ENCODE peak calls at places on chromosomes 1 and 21, in five cellular contexts. One of them, this sample, is unnamed.

GRCh38 chr1:226082959-226083302 is 20.4 kb downstream of the H3-3A start:
- DNase-seq in A549: peak; percentile 56
- DNase-seq in right atrium auricular region: peak; percentile 68
- DNase-seq in neural progenitor cell: peak; percentile 76
- DNase-seq in Peyer's patch: peak; percentile 73
- DNase-seq in this sample: no peak

GRCh38 chr1:11541236-11541635 is 62.3 kb downstream of the DISP3 start:
- DNase-seq in A549: no peak
- DNase-seq in neural progenitor cell: no peak
- DNase-seq in right atrium auricular region: no peak
- DNase-seq in Peyer's patch: no peak
- DNase-seq in this sample: no peak

GRCh38 chr1:1799716-1800115 is 21.4 kb upstream of the NADK start:
- DNase-seq in A549: no peak
- DNase-seq in neural progenitor cell: no peak
- DNase-seq in right atrium auricular region: no peak
- DNase-seq in Peyer's patch: no peak
- DNase-seq in this sample: no peak

GRCh38 chr1:40784771-40785151 is 1.2 kb downstream of the KCNQ4 start:
- DNase-seq in A549: no peak
- DNase-seq in neural progenitor cell: no peak
- DNase-seq in Peyer's patch: no peak
- DNase-seq in right atrium auricular region: no peak
- DNase-seq in this sample: no peak

GRCh38 chr21:29334717-29335428 is 36.2 kb downstream of the BACH1 start:
- DNase-seq in Peyer's patch: no peak
- DNase-seq in A549: no peak
- DNase-seq in right atrium auricular region: no peak
- DNase-seq in neural progenitor cell: no peak
- DNase-seq in this sample: no peak

GRCh38 chr1:35029756-35030155 is 2.0 kb downstream of the ZMYM6 start:
- DNase-seq in Peyer's patch: no peak
- DNase-seq in neural progenitor cell: no peak
- DNase-seq in A549: no peak
- DNase-seq in right atrium auricular region: no peak
- DNase-seq in this sample: no peak

GRCh38 chr21:44931137-44931500 is 8.7 kb upstream of the SLX9 start:
- DNase-seq in Peyer's patch: peak; percentile 89
- DNase-seq in A549: no peak
- DNase-seq in right atrium auricular region: no peak
- DNase-seq in neural progenitor cell: no peak
- DNase-seq in this sample: no peak

GRCh38 chr1:52192436-52192835 is 50.5 kb downstream of the ZFYVE9 start:
- DNase-seq in A549: no peak
- DNase-seq in right atrium auricular region: no peak
- DNase-seq in Peyer's patch: no peak
- DNase-seq in neural progenitor cell: no peak
- DNase-seq in this sample: no peak

GRCh38 chr1:93816970-93817738 is 61.9 kb downstream of the DNTTIP2 start:
- DNase-seq in right atrium auricular region: no peak
- DNase-seq in Peyer's patch: no peak
- DNase-seq in A549: no peak
- DNase-seq in neural progenitor cell: no peak
- DNase-seq in this sample: no peak

GRCh38 chr1:25197235-25197930 is 34.9 kb downstream of the SYF2 start:
- DNase-seq in Peyer's patch: no peak
- DNase-seq in A549: no peak
- DNase-seq in neural progenitor cell: peak; percentile 23
- DNase-seq in right atrium auricular region: no peak
- DNase-seq in this sample: no peak

GRCh38 chr21:33136898-33137502 is 67.1 kb downstream of the OLIG1 start:
- DNase-seq in Peyer's patch: no peak
- DNase-seq in neural progenitor cell: no peak
- DNase-seq in right atrium auricular region: no peak
- DNase-seq in A549: no peak
- DNase-seq in this sample: no peak

GRCh38 chr21:35559128-35559831 is 501.0 kb downstream of the SETD4 start:
- DNase-seq in A549: no peak
- DNase-seq in neural progenitor cell: no peak
- DNase-seq in right atrium auricular region: no peak
- DNase-seq in Peyer's patch: no peak
- DNase-seq in this sample: no peak

GRCh38 chr1:245604979-245605378 is 450.2 kb downstream of the KIF26B start:
- DNase-seq in Peyer's patch: no peak
- DNase-seq in A549: no peak
- DNase-seq in right atrium auricular region: no peak
- DNase-seq in neural progenitor cell: no peak
- DNase-seq in this sample: no peak

GRCh38 chr1:5994713-5995621 is 2.7 kb upstream of the NPHP4 start:
- DNase-seq in A549: no peak
- DNase-seq in Peyer's patch: peak; percentile 74
- DNase-seq in neural progenitor cell: no peak
- DNase-seq in right atrium auricular region: no peak
- DNase-seq in this sample: no peak

GRCh38 chr1:44289530-44289929 is 65.5 kb downstream of the ERI3 start:
- DNase-seq in right atrium auricular region: no peak
- DNase-seq in A549: no peak
- DNase-seq in neural progenitor cell: no peak
- DNase-seq in Peyer's patch: peak; percentile 50
- DNase-seq in this sample: no peak

GRCh38 chr1:1431845-1432565 is 3.5 kb upstream of the VWA1 start:
- DNase-seq in Peyer's patch: no peak
- DNase-seq in right atrium auricular region: peak; percentile 75
- DNase-seq in A549: no peak
- DNase-seq in neural progenitor cell: peak; percentile 53
- DNase-seq in this sample: no peak

GRCh38 chr21:40841524-40842196 is 5.3 kb downstream of the DSCAM start:
- DNase-seq in Peyer's patch: no peak
- DNase-seq in right atrium auricular region: no peak
- DNase-seq in neural progenitor cell: peak; percentile 85
- DNase-seq in A549: peak; percentile 3
- DNase-seq in this sample: peak; percentile 33

GRCh38 chr1:31335007-31335406 is 37.9 kb downstream of the FABP3 start:
- DNase-seq in A549: peak; percentile 7
- DNase-seq in neural progenitor cell: peak; percentile 36
- DNase-seq in Peyer's patch: no peak
- DNase-seq in right atrium auricular region: no peak
- DNase-seq in this sample: no peak

GRCh38 chr1:119275145-119275929 is 93.2 kb upstream of the HAO2 start:
- DNase-seq in A549: peak; percentile 13
- DNase-seq in neural progenitor cell: peak; percentile 79
- DNase-seq in Peyer's patch: peak; percentile 61
- DNase-seq in right atrium auricular region: peak; percentile 65
- DNase-seq in this sample: peak; percentile 50

GRCh38 chr1:53172751-53173498 is 23.7 kb upstream of the CPT2 start:
- DNase-seq in Peyer's patch: peak; percentile 59
- DNase-seq in right atrium auricular region: no peak
- DNase-seq in neural progenitor cell: peak; percentile 57
- DNase-seq in A549: peak; percentile 59
- DNase-seq in this sample: no peak

GRCh38 chr1:175882192-175882591 is 138.8 kb upstream of the TNR start:
- DNase-seq in neural progenitor cell: no peak
- DNase-seq in A549: no peak
- DNase-seq in Peyer's patch: no peak
- DNase-seq in right atrium auricular region: no peak
- DNase-seq in this sample: no peak

GRCh38 chr1:163055005-163055404 is 14.2 kb upstream of the RGS4 start:
- DNase-seq in right atrium auricular region: no peak
- DNase-seq in neural progenitor cell: no peak
- DNase-seq in A549: no peak
- DNase-seq in Peyer's patch: no peak
- DNase-seq in this sample: no peak

GRCh38 chr1:214012418-214012817 is 24.6 kb downstream of the PROX1 start:
- DNase-seq in right atrium auricular region: no peak
- DNase-seq in Peyer's patch: no peak
- DNase-seq in neural progenitor cell: no peak
- DNase-seq in A549: no peak
- DNase-seq in this sample: no peak

GRCh38 chr1:26318338-26319064 is 743 bp downstream of the CD52 start:
- DNase-seq in neural progenitor cell: no peak
- DNase-seq in Peyer's patch: peak; percentile 79
- DNase-seq in right atrium auricular region: peak; percentile 66
- DNase-seq in A549: no peak
- DNase-seq in this sample: no peak

GRCh38 chr1:115813735-115814134 is 27.2 kb downstream of the NHLH2 start:
- DNase-seq in A549: no peak
- DNase-seq in Peyer's patch: no peak
- DNase-seq in right atrium auricular region: no peak
- DNase-seq in neural progenitor cell: no peak
- DNase-seq in this sample: no peak

GRCh38 chr21:25421327-25422028 is 185.8 kb downstream of the MRPL39 start:
- DNase-seq in Peyer's patch: peak; percentile 79
- DNase-seq in right atrium auricular region: no peak
- DNase-seq in neural progenitor cell: peak; percentile 77
- DNase-seq in A549: no peak
- DNase-seq in this sample: peak; percentile 45

GRCh38 chr1:229058111-229058551 is 212.8 kb upstream of the RAB4A start:
- DNase-seq in right atrium auricular region: no peak
- DNase-seq in A549: no peak
- DNase-seq in Peyer's patch: peak; percentile 55
- DNase-seq in neural progenitor cell: no peak
- DNase-seq in this sample: no peak

GRCh38 chr21:16473965-16474364 is 744.2 kb downstream of the USP25 start:
- DNase-seq in A549: no peak
- DNase-seq in right atrium auricular region: no peak
- DNase-seq in Peyer's patch: no peak
- DNase-seq in neural progenitor cell: no peak
- DNase-seq in this sample: no peak

GRCh38 chr21:37631319-37632117 is 264.9 kb downstream of the DYRK1A start:
- DNase-seq in neural progenitor cell: peak; percentile 76
- DNase-seq in A549: peak; percentile 9
- DNase-seq in Peyer's patch: no peak
- DNase-seq in right atrium auricular region: no peak
- DNase-seq in this sample: peak; percentile 33

GRCh38 chr1:76074321-76075187 is at the start of gene ST6GALNAC3:
- DNase-seq in right atrium auricular region: peak; percentile 82
- DNase-seq in A549: peak; percentile 32
- DNase-seq in Peyer's patch: peak; percentile 88
- DNase-seq in neural progenitor cell: peak; percentile 95
- DNase-seq in this sample: peak; percentile 52

GRCh38 chr1:76075877-76076276 is 1.3 kb downstream of the ST6GALNAC3 start:
- DNase-seq in Peyer's patch: no peak
- DNase-seq in neural progenitor cell: no peak
- DNase-seq in A549: no peak
- DNase-seq in right atrium auricular region: no peak
- DNase-seq in this sample: no peak

GRCh38 chr1:76073471-76073870 is 1.1 kb upstream of the ST6GALNAC3 start:
- DNase-seq in A549: no peak
- DNase-seq in neural progenitor cell: no peak
- DNase-seq in Peyer's patch: no peak
- DNase-seq in right atrium auricular region: no peak
- DNase-seq in this sample: no peak

GRCh38 chr1:76079475-76080227 is 5.1 kb downstream of the ST6GALNAC3 start:
- DNase-seq in neural progenitor cell: no peak
- DNase-seq in right atrium auricular region: no peak
- DNase-seq in A549: no peak
- DNase-seq in Peyer's patch: no peak
- DNase-seq in this sample: no peak

DNA sequence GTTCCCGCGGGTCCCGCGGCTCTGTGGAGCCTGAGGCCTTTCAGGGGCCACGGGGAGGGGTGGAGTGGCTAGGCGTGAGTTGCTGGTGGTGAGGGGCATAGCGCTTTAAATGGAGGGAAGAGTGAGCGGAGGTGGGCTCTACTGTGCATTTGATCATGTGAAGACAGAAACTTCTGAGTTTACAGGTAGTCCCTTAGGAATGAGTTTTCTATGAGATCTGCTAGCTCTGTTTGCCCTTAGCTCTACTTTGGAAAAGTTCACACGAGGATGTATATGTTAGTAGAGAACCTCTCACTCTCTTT is 593 bp downstream of the ST6GALNAC3 start:
- DNase-seq in right atrium auricular region: no peak
- DNase-seq in A549: no peak
- DNase-seq in Peyer's patch: no peak
- DNase-seq in neural progenitor cell: no peak
- DNase-seq in this sample: no peak
- H3K4me3 ChIP-seq in right atrium auricular region: peak overlapping the region; percentile 62
- H3K4me3 ChIP-seq in A549: peak overlapping the region; percentile 62
- H3K4me3 ChIP-seq in Peyer's patch: peak overlapping the region; percentile 56
- H3K4me3 ChIP-seq in neural progenitor cell: peak overlapping the region; percentile 90
- H3K4me3 ChIP-seq in this sample: peak overlapping the region; percentile 46

GRCh38 chr1:9716404-9717192 is 65.1 kb downstream of the PIK3CD start:
- DNase-seq in A549: no peak
- DNase-seq in neural progenitor cell: no peak
- DNase-seq in Peyer's patch: peak; percentile 59
- DNase-seq in right atrium auricular region: no peak
- DNase-seq in this sample: no peak
- H3K4me1 ChIP-seq in A549: peaks cover 22% of the 10 kb centered on the region
- H3K4me1 ChIP-seq in neural progenitor cell: no peaks in the 10 kb centered on the region
- H3K4me1 ChIP-seq in Peyer's patch: peaks cover 17% of the 10 kb centered on the region
- H3K4me1 ChIP-seq in right atrium auricular region: no peaks in the 10 kb centered on the region
- H3K4me1 ChIP-seq in this sample: peaks cover 21% of the 10 kb centered on the region

DNA sequence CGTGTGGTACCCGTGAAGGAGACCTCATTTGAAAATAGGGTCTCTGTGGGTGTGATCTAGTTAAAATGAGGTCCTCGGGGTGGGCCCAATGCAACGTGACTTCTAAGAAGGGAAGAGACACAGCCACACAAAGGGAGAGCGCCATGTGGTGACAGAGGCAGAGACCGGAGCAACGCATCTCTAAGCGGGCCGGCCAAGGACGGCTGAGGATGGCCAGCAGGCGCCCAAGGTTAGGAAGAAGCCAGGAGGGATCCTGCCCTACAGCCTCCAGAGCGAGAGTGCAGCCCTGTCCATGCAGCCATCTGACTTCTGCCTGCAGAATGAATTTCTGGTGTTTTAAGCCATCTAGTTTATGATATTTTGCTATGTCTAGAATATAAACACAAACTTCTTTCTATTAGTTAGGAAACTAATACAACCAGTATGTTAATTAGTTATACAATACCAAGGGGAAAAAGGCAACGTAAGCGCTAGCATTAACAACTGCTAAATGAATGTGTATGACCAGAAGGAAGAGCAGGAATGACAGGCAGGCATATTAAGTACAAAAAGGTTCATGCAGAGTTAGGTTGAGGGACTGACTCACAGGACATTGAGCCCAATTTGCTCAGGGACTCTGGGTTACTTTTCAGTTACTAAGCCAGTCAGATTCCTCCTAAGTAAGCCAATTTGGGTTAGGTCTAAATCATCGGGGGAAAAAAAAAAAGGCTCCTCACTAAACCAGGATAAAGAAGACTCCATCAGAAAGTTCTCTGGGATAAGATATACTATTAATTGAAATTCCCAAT is 4.1 kb downstream of the CEP104 start:
- DNase-seq in right atrium auricular region: no peak
- DNase-seq in A549: no peak
- DNase-seq in Peyer's patch: no peak
- DNase-seq in neural progenitor cell: no peak
- DNase-seq in this sample: no peak
- H3K27ac ChIP-seq in right atrium auricular region: no peak overlapping the region
- H3K27ac ChIP-seq in A549: no peak overlapping the region
- H3K27ac ChIP-seq in Peyer's patch: no peak overlapping the region
- H3K27ac ChIP-seq in neural progenitor cell: no peak overlapping the region
- H3K27ac ChIP-seq in this sample: no peak overlapping the region

DNA sequence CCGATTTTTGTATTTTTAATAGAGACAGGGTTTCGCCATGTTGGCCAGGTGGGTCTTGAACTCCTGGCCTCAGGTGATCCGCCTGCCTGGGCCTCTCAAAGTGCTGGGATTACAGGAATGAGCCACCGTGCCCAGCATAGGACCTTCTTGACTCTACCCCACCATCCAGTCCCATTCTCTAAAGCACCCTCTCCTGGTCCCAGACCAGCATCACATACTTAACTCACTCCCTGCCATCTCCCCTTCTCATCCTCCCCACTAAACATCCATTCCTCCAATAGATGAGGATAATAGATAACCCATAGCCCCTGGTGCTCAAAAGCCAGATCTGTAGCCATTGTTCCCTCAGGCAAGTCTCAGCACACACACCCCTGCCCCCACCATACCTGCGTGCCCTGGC is 2.1 kb downstream of the ENTREP3 start:
- DNase-seq in A549: no peak
- DNase-seq in neural progenitor cell: no peak
- DNase-seq in Peyer's patch: no peak
- DNase-seq in right atrium auricular region: no peak
- DNase-seq in this sample: no peak
- H3K4me3 ChIP-seq in A549: no peak overlapping the region
- H3K4me3 ChIP-seq in neural progenitor cell: peak overlapping the region; percentile 84
- H3K4me3 ChIP-seq in Peyer's patch: no peak overlapping the region
- H3K4me3 ChIP-seq in right atrium auricular region: no peak overlapping the region
- H3K4me3 ChIP-seq in this sample: no peak overlapping the region

This sample was measured in iPS DF 6.9.